ENCODE peak calls at places on chromosomes 6 and 20, in four cellular contexts. B, E, O and X are unnamed samples. For H3K4me1, the result is how much of the 10 kb centered on the place peaks cover.

GRCh38 chr6:130513770-130514169 is 148.0 kb downstream of the TMEM200A start:
- DNase-seq in E (no peak), O (no peak), B (no peak), X (no peak)

GRCh38 chr20:56752274-56752673 is 123.2 kb downstream of the TFAP2C start:
- DNase-seq in B (no peak), O (no peak), E (no peak), X (no peak)

GRCh38 chr6:122673345-122673961 is 63.2 kb downstream of the PKIB start:
- DNase-seq in E (no peak), B (no peak), O (no peak), X (no peak)

GRCh38 chr20:2658414-2659354 is 5.3 kb downstream of the IDH3B start:
- DNase-seq in E (no peak), B (no peak), O (no peak), X (no peak)

GRCh38 chr20:13231031-13231752 is 10.1 kb downstream of the ISM1 start:
- DNase-seq in B (no peak), O (no peak), E (no peak), X (no peak)

GRCh38 chr20:15759546-15760216 is 813.6 kb downstream of the KIF16B start:
- DNase-seq in O (peak), E (no peak), B (no peak), X (no peak)

GRCh38 chr6:113644861-113645575 is 212.1 kb upstream of the MARCKS start:
- DNase-seq in O (no peak), E (no peak), B (no peak), X (no peak)

GRCh38 chr6:13517116-13517515 is 29.7 kb upstream of the GFOD1 start:
- DNase-seq in B (no peak), O (no peak), E (no peak), X (no peak)

GRCh38 chr20:25277051-25277801 is 29.3 kb downstream of the PYGB start:
- DNase-seq in E (peak), B (peak), O (no peak), X (peak)

GRCh38 chr20:8639112-8639778 is 429.6 kb upstream of the PLCB4 start:
- DNase-seq in O (no peak), B (no peak), E (no peak), X (no peak)

GRCh38 chr20:9582137-9582536 is 67.7 kb downstream of the LAMP5 start:
- DNase-seq in B (no peak), E (no peak), O (no peak), X (no peak)

GRCh38 chr6:45419574-45420082 is 41.9 kb upstream of the SUPT3H start:
- DNase-seq in B (peak), E (peak), O (peak), X (peak)

GRCh38 chr6:170045563-170045960 is 245.3 kb downstream of the DLL1 start:
- DNase-seq in E (no peak), B (peak), O (no peak), X (no peak)

GRCh38 chr20:17848649-17849048 is 119.9 kb downstream of the SNX5 start:
- DNase-seq in B (no peak), E (no peak), O (no peak), X (no peak)

GRCh38 chr6:20056350-20056992 is 155.8 kb downstream of the MBOAT1 start:
- DNase-seq in E (no peak), B (no peak), O (peak), X (no peak)

GRCh38 chr20:58514321-58515239 is 619 bp downstream of the APCDD1L start:
- DNase-seq in B (no peak), O (peak), E (no peak), X (no peak)

GRCh38 chr6:11325431-11325830 is 93.0 kb upstream of the NEDD9 start:
- DNase-seq in E (no peak), O (no peak), B (no peak), X (no peak)

GRCh38 chr6:158642097-158642601 is 2.4 kb downstream of the DYNLT1 start:
- DNase-seq in B (no peak), O (no peak), E (peak), X (peak)

GRCh38 chr6:129342243-129342642 is 367.7 kb downstream of the ARHGAP18 start:
- DNase-seq in E (no peak), O (no peak), B (no peak), X (no peak)

GRCh38 chr6:150427823-150428222 is 59.0 kb downstream of the IYD start:
- DNase-seq in O (no peak), E (no peak), B (no peak), X (no peak)

GRCh38 chr6:72466971-72467566 is 154.8 kb upstream of the KCNQ5 start:
- DNase-seq in E (no peak), O (no peak), B (no peak), X (no peak)

GRCh38 chr6:28769626-28770402 is 154.0 kb downstream of the TRIM27 start:
- DNase-seq in B (no peak), O (peak), E (peak), X (no peak)

GRCh38 chr6:113634352-113635163 is 222.6 kb upstream of the MARCKS start:
- DNase-seq in B (no peak), E (no peak), O (no peak), X (no peak)

GRCh38 chr6:85405853-85406198 is 44.1 kb upstream of the NT5E start:
- DNase-seq in B (no peak), O (no peak), E (no peak), X (no peak)

GRCh38 chr6:153001767-153002612 is 519 bp downstream of the MTRF1L start:
- DNase-seq in O (peak), E (peak), B (peak), X (no peak)

GRCh38 chr6:97294451-97294850 is 11.4 kb upstream of the MMS22L start:
- DNase-seq in O (no peak), E (no peak), B (no peak), X (no peak)

DNA sequence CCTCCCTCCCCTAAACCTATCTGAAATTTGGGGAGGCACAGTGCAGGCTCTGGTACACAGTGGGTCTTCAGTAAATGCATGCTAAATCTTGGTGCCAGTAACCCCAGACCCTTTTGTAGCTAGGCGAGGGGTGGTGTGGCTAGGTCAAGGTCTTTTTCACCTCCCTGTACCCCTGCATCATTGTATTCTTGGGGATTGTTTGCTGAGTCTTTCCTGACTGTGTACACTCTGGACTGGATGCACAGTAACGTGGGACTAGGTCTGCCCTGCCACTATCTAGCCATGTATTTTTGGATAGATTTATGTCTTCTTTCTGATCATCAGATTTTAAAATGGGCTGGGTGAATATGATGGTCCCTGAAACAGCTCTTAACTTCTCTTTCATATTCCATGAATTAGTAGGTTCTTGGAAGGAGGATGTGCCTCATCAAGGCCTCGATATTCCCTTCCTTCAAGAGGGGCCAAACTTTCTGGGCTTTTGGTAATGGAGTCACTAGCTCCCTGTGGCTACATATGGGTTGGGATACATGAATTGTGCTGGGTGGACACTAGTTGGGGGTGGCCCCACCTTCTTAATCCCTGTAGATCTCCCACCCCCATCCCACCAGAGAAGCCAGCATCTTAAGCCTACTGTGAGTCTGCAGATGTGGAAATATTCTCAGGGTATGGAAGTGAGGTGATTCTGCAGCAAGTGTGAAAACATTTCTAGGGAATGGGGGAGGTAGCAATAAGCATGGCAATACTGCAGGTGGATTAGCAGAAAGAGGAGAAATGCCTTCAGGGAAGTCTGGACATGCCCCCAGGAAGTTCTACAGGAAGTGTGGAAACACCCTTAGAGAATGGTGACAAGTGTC is 2.1 kb downstream of the TP53INP2 start:
- DNase-seq in O (no peak), B (no peak), E (no peak), X (no peak)
- H3K4me1 ChIP-seq in O (under half), B (under half), E (under half), X (under half)

GRCh38 chr6:39834278-39834677 is 42.1 kb downstream of the DAAM2 start:
- DNase-seq in B (no peak), E (no peak), O (no peak), X (no peak)

GRCh38 chr6:39836621-39837020 is 44.4 kb downstream of the DAAM2 start:
- DNase-seq in E (no peak), B (no peak), O (no peak), X (no peak)

GRCh38 chr6:39835856-39836442 is 43.8 kb downstream of the DAAM2 start:
- DNase-seq in B (no peak), E (no peak), O (no peak), X (no peak)

GRCh38 chr6:39831701-39832100 is 39.5 kb downstream of the DAAM2 start:
- DNase-seq in E (no peak), B (no peak), O (no peak), X (no peak)

GRCh38 chr6:39834866-39835265 is 42.7 kb downstream of the DAAM2 start:
- DNase-seq in O (no peak), B (no peak), E (no peak), X (no peak)
- H3K27ac ChIP-seq in O (no peak), B (no peak), E (no peak), X (peak)

GRCh38 chr6:108578595-108579038 is 17.9 kb downstream of the FOXO3 start:
- DNase-seq in E (peak), O (no peak), B (no peak), X (no peak)
- H3K4me1 ChIP-seq in E (under half), O (half or more), B (half or more), X (half or more)

GRCh38 chr20:51182571-51182970 is 159.7 kb upstream of the KCNG1 start:
- DNase-seq in B (no peak), O (no peak), E (no peak), X (no peak)
- H3K27ac ChIP-seq in B (no peak), O (no peak), E (no peak), X (no peak)

DNA sequence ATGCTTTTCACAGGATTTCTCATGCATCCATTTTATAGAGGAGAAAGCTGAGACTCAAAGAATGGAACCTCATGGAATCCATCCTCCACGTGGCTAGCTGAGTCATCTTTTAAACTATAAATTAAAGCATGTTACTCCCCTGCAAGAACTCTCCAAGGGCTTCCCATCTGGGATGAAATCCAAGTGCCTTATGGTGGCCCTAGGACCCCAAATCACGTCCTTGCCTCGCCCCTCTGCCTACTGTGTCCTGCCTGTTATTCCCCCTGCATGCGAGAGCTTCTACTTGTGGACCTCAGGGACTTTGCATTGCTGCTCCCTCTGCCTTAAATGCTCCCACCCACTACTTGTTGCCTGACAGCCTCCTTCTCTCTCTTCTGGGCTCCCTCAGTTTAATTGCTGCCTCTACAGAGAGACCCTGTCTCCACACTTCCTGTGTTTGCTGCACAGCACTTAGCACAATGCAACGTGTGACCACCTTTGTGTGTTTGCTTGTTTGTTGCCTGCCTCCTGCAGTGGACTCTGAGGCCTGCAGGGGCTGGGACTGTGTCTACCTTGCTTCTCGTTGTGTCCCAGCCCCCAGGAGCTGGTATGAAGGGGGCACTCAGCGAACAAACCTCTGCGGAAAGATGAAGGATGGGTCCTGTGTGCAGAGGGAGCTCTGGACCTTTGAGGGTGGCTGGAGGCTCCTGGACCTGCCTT is 39.4 kb downstream of the TOX2 start:
- DNase-seq in O (no peak), E (no peak), B (peak), X (no peak)
- H3K4me1 ChIP-seq in O (under half), E (under half), B (half or more), X (under half)

GRCh38 chr20:62604796-62605195 is 37.5 kb upstream of the SLCO4A1 start:
- DNase-seq in B (no peak), E (no peak), O (no peak), X (peak)
- H3K27ac ChIP-seq in B (peak), E (no peak), O (no peak), X (no peak)

GRCh38 chr6:143401636-143402370 is 48.7 kb downstream of the ADAT2 start:
- DNase-seq in E (no peak), O (no peak), B (no peak), X (no peak)
- H3K4me1 ChIP-seq in E (under half), O (under half), B (under half), X (under half)

GRCh38 chr6:44224978-44225330 is 1.6 kb downstream of the SLC29A1 start:
- DNase-seq in E (no peak), O (no peak), B (no peak), X (no peak)
- H3K27ac ChIP-seq in E (no peak), O (no peak), B (no peak), X (peak)

DNA sequence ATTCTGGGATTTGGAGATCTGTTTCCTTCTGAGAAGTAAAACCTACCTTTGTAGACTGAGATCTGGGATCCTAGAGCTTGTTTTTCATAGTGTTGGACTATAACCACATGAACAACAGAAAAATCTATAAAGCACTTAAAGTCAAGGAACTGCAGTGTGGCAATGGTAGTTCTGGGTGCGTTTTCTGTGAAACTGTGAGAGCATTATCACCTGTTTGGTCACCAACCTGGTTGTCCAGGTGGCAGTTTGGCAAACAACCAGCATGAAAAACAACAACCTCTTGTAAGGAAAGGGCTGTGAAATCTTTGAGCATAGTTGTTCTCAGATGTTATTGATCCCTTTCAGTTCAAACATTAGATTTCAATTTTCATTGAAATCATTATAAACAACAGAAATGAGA is 215.8 kb upstream of the CITED2 start:
- DNase-seq in B (no peak), O (no peak), E (no peak), X (no peak)
- H3K4me1 ChIP-seq in B (under half), O (half or more), E (under half), X (under half)

GRCh38 chr20:59648720-59649119 is 44.4 kb downstream of the PHACTR3 start:
- DNase-seq in O (no peak), E (no peak), B (no peak), X (no peak)
- H3K27ac ChIP-seq in O (no peak), E (no peak), B (no peak), X (no peak)